ENCODE peak calls at places on chromosomes 12 and 14, in seven cellular contexts. T is GM04504; F is HepG2; J is DMS 273 treated with DMSO at 0.1 percent for 48 hours; W is A549; E is RPMI8226; P is stimulated activated CD8-positive, alpha-beta memory T cell treated with anti-CD3 and anti-CD28 coated beads, Interleukin-15, amount 100 ng/mL, for 1 hour. L is an unnamed sample.

GRCh38 chr14:68741481-68741799 is 51.4 kb downstream of the ZFP36L1 start:
- DNase-seq in T (no peak), F (no peak), J (no peak), W (no peak), E (no peak), P (no peak), L (no peak)

GRCh38 chr12:69239286-69239921 is at the start of gene CPSF6:
- DNase-seq in T (peak; percentile 74), F (peak; percentile 82), J (peak; percentile 64), W (peak; percentile 84), E (peak; percentile 96), P (peak; percentile 93), L (peak; percentile 91)

GRCh38 chr14:102323102-102323501 is 3.6 kb downstream of the ZNF839 start:
- DNase-seq in T (peak; percentile 75), F (peak; percentile 71), J (no peak), W (peak; percentile 82), E (peak; percentile 38), P (no peak), L (no peak)

GRCh38 chr12:18576104-18576622 is 161.6 kb downstream of the PLCZ1 start:
- DNase-seq in T (no peak), F (no peak), J (no peak), W (no peak), E (no peak), P (no peak), L (no peak)

GRCh38 chr12:124814741-124815613 is 48.7 kb downstream of the SCARB1 start:
- DNase-seq in T (no peak), F (no peak), J (no peak), W (no peak), E (no peak), P (no peak), L (no peak)

GRCh38 chr12:46371718-46372130 is 849 bp downstream of the SLC38A2 start:
- DNase-seq in T (no peak), F (no peak), J (no peak), W (peak; percentile 56), E (peak; percentile 65), P (peak; percentile 20), L (no peak)

GRCh38 chr12:113955109-113955970 is 10.8 kb downstream of the RBM19 start:
- DNase-seq in T (no peak), F (peak; percentile 49), J (no peak), W (peak; percentile 73), E (peak; percentile 44), P (no peak), L (no peak)

GRCh38 chr14:105529506-105530445 is 3.4 kb downstream of the TMEM121 start:
- DNase-seq in T (no peak), F (peak; percentile 50), J (no peak), W (no peak), E (no peak), P (no peak), L (no peak)

GRCh38 chr12:11564984-11565651 is 84.4 kb upstream of the ETV6 start:
- DNase-seq in T (no peak), F (no peak), J (no peak), W (no peak), E (no peak), P (no peak), L (no peak)

GRCh38 chr12:95943231-95943842 is at the start of gene AMDHD1:
- DNase-seq in T (no peak), F (peak; percentile 45), J (no peak), W (peak; percentile 80), E (peak; percentile 73), P (peak; percentile 9), L (peak; percentile 46)

GRCh38 chr12:45745861-45746277 is 16.4 kb downstream of the ARID2 start:
- DNase-seq in T (no peak), F (no peak), J (no peak), W (no peak), E (no peak), P (no peak), L (no peak)

GRCh38 chr12:94207467-94208432 is 59.4 kb downstream of the PLXNC1 start:
- DNase-seq in T (no peak), F (no peak), J (no peak), W (no peak), E (peak; percentile 71), P (no peak), L (no peak)

GRCh38 chr12:49133014-49133413 is 1.8 kb upstream of the TUBA1B start:
- DNase-seq in T (no peak), F (no peak), J (no peak), W (no peak), E (no peak), P (no peak), L (no peak)

GRCh38 chr12:53860426-53861223 is 78.0 kb upstream of the HOXC13 start:
- DNase-seq in T (no peak), F (no peak), J (no peak), W (no peak), E (no peak), P (no peak), L (no peak)

GRCh38 chr12:39157696-39158342 is 252.4 kb upstream of the CPNE8 start:
- DNase-seq in T (no peak), F (no peak), J (no peak), W (no peak), E (no peak), P (no peak), L (no peak)

GRCh38 chr14:32508281-32508680 is 179.2 kb downstream of the AKAP6 start:
- DNase-seq in T (no peak), F (no peak), J (no peak), W (no peak), E (no peak), P (no peak), L (no peak)

GRCh38 chr14:106044949-106045596 is 518.7 kb downstream of the TMEM121 start:
- DNase-seq in T (no peak), F (peak; percentile 83), J (peak; percentile 34), W (peak; percentile 19), E (no peak), P (peak; percentile 68), L (peak; percentile 66)

GRCh38 chr12:7628401-7628961 is 37.2 kb downstream of the APOBEC1 start:
- DNase-seq in T (no peak), F (no peak), J (no peak), W (no peak), E (no peak), P (no peak), L (no peak)

GRCh38 chr14:74516451-74517155 is 23.0 kb downstream of the ISCA2 start:
- DNase-seq in T (no peak), F (peak; percentile 65), J (no peak), W (no peak), E (no peak), P (no peak), L (no peak)

GRCh38 chr12:68919581-68920239 is 13.3 kb downstream of the CPM start:
- DNase-seq in T (no peak), F (no peak), J (no peak), W (no peak), E (no peak), P (no peak), L (no peak)

L was measured in central memory CD8-positive, alpha-beta T cell.